ENCODE peak calls at places on chromosomes 13 and 19, in six cellular contexts. One of them, this sample, is unnamed.
A peak's percentile ranks its signal among the peaks of the same experiment; 100 is the strongest.

GRCh38 chr19:42028304-42029216 is 34.5 kb upstream of the ATP1A3 start:
- DNase-seq in tibial artery: no peak
- DNase-seq in Peyer's patch: no peak
- DNase-seq in hepatocyte: no peak
- DNase-seq in CD4-positive, CD25-positive, alpha-beta regulatory T cell: peak; percentile 5
- DNase-seq in ovary: no peak
- DNase-seq in this sample: no peak

GRCh38 chr19:35544110-35544802 is 1.2 kb upstream of the TMEM147 start:
- DNase-seq in Peyer's patch: no peak
- DNase-seq in tibial artery: no peak
- DNase-seq in ovary: no peak
- DNase-seq in CD4-positive, CD25-positive, alpha-beta regulatory T cell: no peak
- DNase-seq in hepatocyte: no peak
- DNase-seq in this sample: no peak

GRCh38 chr19:49327878-49328544 is 3.0 kb upstream of the SLC6A16 start:
- DNase-seq in Peyer's patch: no peak
- DNase-seq in ovary: no peak
- DNase-seq in hepatocyte: no peak
- DNase-seq in CD4-positive, CD25-positive, alpha-beta regulatory T cell: peak; percentile 71
- DNase-seq in tibial artery: peak; percentile 43
- DNase-seq in this sample: peak; percentile 15

GRCh38 chr13:79647518-79647917 is 166.6 kb downstream of the NDFIP2 start:
- DNase-seq in tibial artery: no peak
- DNase-seq in hepatocyte: peak; percentile 63
- DNase-seq in ovary: no peak
- DNase-seq in CD4-positive, CD25-positive, alpha-beta regulatory T cell: no peak
- DNase-seq in Peyer's patch: no peak
- DNase-seq in this sample: no peak

GRCh38 chr19:51546650-51547396 is 15.4 kb upstream of the SIGLEC6 start:
- DNase-seq in Peyer's patch: no peak
- DNase-seq in hepatocyte: no peak
- DNase-seq in ovary: no peak
- DNase-seq in tibial artery: no peak
- DNase-seq in CD4-positive, CD25-positive, alpha-beta regulatory T cell: peak; percentile 1
- DNase-seq in this sample: no peak

GRCh38 chr13:37277435-37278144 is 172.1 kb upstream of the CSNK1A1L start:
- DNase-seq in tibial artery: no peak
- DNase-seq in CD4-positive, CD25-positive, alpha-beta regulatory T cell: no peak
- DNase-seq in ovary: no peak
- DNase-seq in Peyer's patch: no peak
- DNase-seq in hepatocyte: no peak
- DNase-seq in this sample: peak; percentile 22

GRCh38 chr19:30778961-30779690 is 406.9 kb downstream of the ZNF536 start:
- DNase-seq in tibial artery: no peak
- DNase-seq in ovary: no peak
- DNase-seq in Peyer's patch: no peak
- DNase-seq in CD4-positive, CD25-positive, alpha-beta regulatory T cell: no peak
- DNase-seq in hepatocyte: no peak
- DNase-seq in this sample: no peak

GRCh38 chr19:46659151-46660007 is 1.6 kb downstream of the DACT3 start:
- DNase-seq in Peyer's patch: no peak
- DNase-seq in CD4-positive, CD25-positive, alpha-beta regulatory T cell: no peak
- DNase-seq in ovary: peak; percentile 73
- DNase-seq in tibial artery: peak; percentile 85
- DNase-seq in hepatocyte: peak; percentile 61
- DNase-seq in this sample: peak; percentile 51

GRCh38 chr19:36488118-36488815 is 1.1 kb downstream of the ZNF566 start:
- DNase-seq in hepatocyte: no peak
- DNase-seq in CD4-positive, CD25-positive, alpha-beta regulatory T cell: no peak
- DNase-seq in Peyer's patch: no peak
- DNase-seq in tibial artery: no peak
- DNase-seq in ovary: no peak
- DNase-seq in this sample: no peak

GRCh38 chr19:18131841-18132596 is 20.9 kb upstream of the PIK3R2 start:
- DNase-seq in Peyer's patch: no peak
- DNase-seq in ovary: no peak
- DNase-seq in hepatocyte: no peak
- DNase-seq in CD4-positive, CD25-positive, alpha-beta regulatory T cell: no peak
- DNase-seq in tibial artery: no peak
- DNase-seq in this sample: no peak

GRCh38 chr19:3767050-3767449 is 4.6 kb downstream of the MRPL54 start:
- DNase-seq in Peyer's patch: no peak
- DNase-seq in CD4-positive, CD25-positive, alpha-beta regulatory T cell: no peak
- DNase-seq in hepatocyte: no peak
- DNase-seq in tibial artery: no peak
- DNase-seq in ovary: no peak
- DNase-seq in this sample: no peak

GRCh38 chr13:32783067-32783466 is 196.8 kb downstream of the PDS5B start:
- DNase-seq in CD4-positive, CD25-positive, alpha-beta regulatory T cell: peak; percentile 57
- DNase-seq in hepatocyte: no peak
- DNase-seq in Peyer's patch: no peak
- DNase-seq in ovary: no peak
- DNase-seq in tibial artery: no peak
- DNase-seq in this sample: no peak

GRCh38 chr19:3270908-3271307 is 46.4 kb downstream of the CELF5 start:
- DNase-seq in CD4-positive, CD25-positive, alpha-beta regulatory T cell: peak; percentile 64
- DNase-seq in tibial artery: no peak
- DNase-seq in hepatocyte: peak; percentile 47
- DNase-seq in ovary: no peak
- DNase-seq in Peyer's patch: no peak
- DNase-seq in this sample: peak; percentile 13

GRCh38 chr13:108463365-108463764 is 166.0 kb upstream of the MYO16 start:
- DNase-seq in ovary: no peak
- DNase-seq in tibial artery: no peak
- DNase-seq in Peyer's patch: no peak
- DNase-seq in hepatocyte: peak; percentile 46
- DNase-seq in CD4-positive, CD25-positive, alpha-beta regulatory T cell: peak; percentile 27
- DNase-seq in this sample: peak; percentile 83

GRCh38 chr19:3328743-3329142 is 37.6 kb upstream of the NFIC start:
- DNase-seq in CD4-positive, CD25-positive, alpha-beta regulatory T cell: no peak
- DNase-seq in Peyer's patch: no peak
- DNase-seq in tibial artery: no peak
- DNase-seq in hepatocyte: no peak
- DNase-seq in ovary: no peak
- DNase-seq in this sample: no peak

GRCh38 chr19:29442910-29443309 is 82.9 kb upstream of the VSTM2B start:
- DNase-seq in CD4-positive, CD25-positive, alpha-beta regulatory T cell: no peak
- DNase-seq in hepatocyte: no peak
- DNase-seq in ovary: no peak
- DNase-seq in tibial artery: no peak
- DNase-seq in Peyer's patch: no peak
- DNase-seq in this sample: no peak

GRCh38 chr13:31209172-31209818 is 9.5 kb downstream of the B3GLCT start:
- DNase-seq in ovary: peak; percentile 53
- DNase-seq in CD4-positive, CD25-positive, alpha-beta regulatory T cell: no peak
- DNase-seq in tibial artery: no peak
- DNase-seq in hepatocyte: peak; percentile 43
- DNase-seq in Peyer's patch: no peak
- DNase-seq in this sample: no peak

GRCh38 chr19:16095071-16095571 is 16.6 kb upstream of the RAB8A start:
- DNase-seq in CD4-positive, CD25-positive, alpha-beta regulatory T cell: no peak
- DNase-seq in Peyer's patch: no peak
- DNase-seq in hepatocyte: no peak
- DNase-seq in ovary: no peak
- DNase-seq in tibial artery: no peak
- DNase-seq in this sample: no peak

GRCh38 chr19:14059093-14059480 is 2.8 kb downstream of the PALM3 start:
- DNase-seq in CD4-positive, CD25-positive, alpha-beta regulatory T cell: peak; percentile 35
- DNase-seq in ovary: no peak
- DNase-seq in tibial artery: no peak
- DNase-seq in Peyer's patch: peak; percentile 58
- DNase-seq in hepatocyte: no peak
- DNase-seq in this sample: peak; percentile 44

GRCh38 chr19:12159773-12160414 is 3.0 kb upstream of the ZNF136 start:
- DNase-seq in tibial artery: no peak
- DNase-seq in hepatocyte: no peak
- DNase-seq in ovary: no peak
- DNase-seq in CD4-positive, CD25-positive, alpha-beta regulatory T cell: no peak
- DNase-seq in Peyer's patch: no peak
- DNase-seq in this sample: no peak

GRCh38 chr19:1079566-1080111 is 12.7 kb downstream of the ARHGAP45 start:
- DNase-seq in hepatocyte: no peak
- DNase-seq in tibial artery: no peak
- DNase-seq in ovary: no peak
- DNase-seq in Peyer's patch: peak; percentile 50
- DNase-seq in CD4-positive, CD25-positive, alpha-beta regulatory T cell: peak; percentile 69
- DNase-seq in this sample: no peak
- H3K4me1 ChIP-seq in hepatocyte: peaks cover 4% of the 10 kb centered on the region
- H3K4me1 ChIP-seq in tibial artery: peaks cover 21% of the 10 kb centered on the region
- H3K4me1 ChIP-seq in ovary: peaks cover 4% of the 10 kb centered on the region
- H3K4me1 ChIP-seq in Peyer's patch: peaks cover 43% of the 10 kb centered on the region
- H3K4me1 ChIP-seq in CD4-positive, CD25-positive, alpha-beta regulatory T cell: peaks cover 76% of the 10 kb centered on the region
- H3K4me1 ChIP-seq in this sample: no peaks in the 10 kb centered on the region

GRCh38 chr13:77532983-77533382 is 2.5 kb upstream of the SCEL start:
- DNase-seq in tibial artery: no peak
- DNase-seq in Peyer's patch: no peak
- DNase-seq in ovary: no peak
- DNase-seq in hepatocyte: no peak
- DNase-seq in CD4-positive, CD25-positive, alpha-beta regulatory T cell: no peak
- DNase-seq in this sample: no peak

GRCh38 chr13:77537302-77537919 is 1.9 kb downstream of the SCEL start:
- DNase-seq in CD4-positive, CD25-positive, alpha-beta regulatory T cell: no peak
- DNase-seq in hepatocyte: no peak
- DNase-seq in Peyer's patch: no peak
- DNase-seq in ovary: no peak
- DNase-seq in tibial artery: no peak
- DNase-seq in this sample: no peak

GRCh38 chr13:77535448-77535847 is at the start of gene SCEL:
- DNase-seq in hepatocyte: peak; percentile 35
- DNase-seq in Peyer's patch: no peak
- DNase-seq in tibial artery: no peak
- DNase-seq in ovary: no peak
- DNase-seq in CD4-positive, CD25-positive, alpha-beta regulatory T cell: no peak
- DNase-seq in this sample: no peak

GRCh38 chr13:77533875-77534788 is 1.4 kb upstream of the SCEL start:
- DNase-seq in CD4-positive, CD25-positive, alpha-beta regulatory T cell: no peak
- DNase-seq in hepatocyte: no peak
- DNase-seq in Peyer's patch: no peak
- DNase-seq in ovary: no peak
- DNase-seq in tibial artery: no peak
- DNase-seq in this sample: no peak

DNA sequence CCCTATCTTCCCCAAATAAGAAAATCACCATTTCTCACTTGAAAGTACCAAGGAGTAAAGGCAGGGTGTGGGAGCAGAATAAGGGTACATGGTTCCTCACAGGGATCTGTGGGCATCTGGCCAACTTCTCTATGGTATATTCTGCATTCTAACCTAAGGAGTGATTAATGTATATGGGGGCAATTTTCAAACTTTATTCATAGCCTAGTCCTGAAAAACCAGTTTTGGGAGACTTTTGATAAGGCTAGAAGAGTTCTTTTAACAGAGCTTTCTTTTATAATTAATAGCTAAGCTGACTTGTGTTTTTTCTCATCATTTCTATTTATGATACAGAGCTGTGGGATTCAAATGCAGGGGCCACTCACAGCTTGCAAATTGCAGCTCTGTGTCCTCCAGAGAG is 852 bp downstream of the SCEL start:
- DNase-seq in CD4-positive, CD25-positive, alpha-beta regulatory T cell: no peak
- DNase-seq in tibial artery: no peak
- DNase-seq in Peyer's patch: no peak
- DNase-seq in hepatocyte: peak; percentile 13
- DNase-seq in ovary: no peak
- DNase-seq in this sample: no peak
- H3K4me1 ChIP-seq in CD4-positive, CD25-positive, alpha-beta regulatory T cell: no peaks in the 10 kb centered on the region
- H3K4me1 ChIP-seq in tibial artery: no peaks in the 10 kb centered on the region
- H3K4me1 ChIP-seq in Peyer's patch: no peaks in the 10 kb centered on the region
- H3K4me1 ChIP-seq in hepatocyte: no peaks in the 10 kb centered on the region
- H3K4me1 ChIP-seq in ovary: no peaks in the 10 kb centered on the region
- H3K4me1 ChIP-seq in this sample: peaks cover 9% of the 10 kb centered on the region

GRCh38 chr19:5624154-5624663 is 1.3 kb downstream of the SAFB start:
- DNase-seq in hepatocyte: peak; percentile 60
- DNase-seq in tibial artery: no peak
- DNase-seq in CD4-positive, CD25-positive, alpha-beta regulatory T cell: peak; percentile 30
- DNase-seq in Peyer's patch: peak; percentile 58
- DNase-seq in ovary: peak; percentile 68
- DNase-seq in this sample: peak; percentile 79

GRCh38 chr19:5622465-5623396 is at the start of the genes SAFB and SAFB2:
- DNase-seq in hepatocyte: peak; percentile 100
- DNase-seq in Peyer's patch: peak; percentile 99
- DNase-seq in CD4-positive, CD25-positive, alpha-beta regulatory T cell: peak; percentile 100
- DNase-seq in tibial artery: peak; percentile 100
- DNase-seq in ovary: peak; percentile 100
- DNase-seq in this sample: peak; percentile 100

GRCh38 chr19:5623397-5624153 is 692 bp downstream of the SAFB start:
- DNase-seq in hepatocyte: peak; percentile 17
- DNase-seq in Peyer's patch: peak; percentile 54
- DNase-seq in tibial artery: no peak
- DNase-seq in ovary: no peak
- DNase-seq in CD4-positive, CD25-positive, alpha-beta regulatory T cell: peak; percentile 18
- DNase-seq in this sample: no peak

GRCh38 chr19:5621311-5621944 is 1.1 kb downstream of the SAFB2 start:
- DNase-seq in tibial artery: no peak
- DNase-seq in ovary: peak; percentile 93
- DNase-seq in Peyer's patch: peak; percentile 55
- DNase-seq in hepatocyte: no peak
- DNase-seq in CD4-positive, CD25-positive, alpha-beta regulatory T cell: no peak
- DNase-seq in this sample: no peak

DNA sequence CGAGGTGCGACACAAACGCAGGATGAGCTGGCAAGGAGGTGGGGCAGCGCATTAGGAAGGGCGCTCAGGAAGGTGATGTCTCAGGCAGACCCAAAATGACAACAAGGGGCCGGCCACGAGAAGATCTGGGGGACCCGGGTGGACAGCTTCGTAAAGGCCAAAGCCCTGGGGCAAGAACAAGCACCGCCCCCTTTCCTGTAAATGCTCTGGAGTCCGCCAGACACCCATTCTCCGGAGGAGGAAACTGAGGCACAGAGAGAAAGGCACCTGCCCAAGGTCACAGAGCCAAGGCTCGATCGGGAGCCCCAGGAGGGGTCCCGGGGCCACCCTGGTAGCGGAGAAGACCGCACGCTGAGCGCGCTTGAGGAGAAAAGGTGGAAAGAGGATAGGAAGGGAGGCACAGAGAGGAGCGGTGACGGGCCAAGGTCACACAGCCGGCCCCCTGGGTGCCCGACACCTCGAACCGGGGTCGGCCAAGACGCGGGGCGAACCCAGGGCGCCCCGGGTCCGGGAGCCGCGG is 571 bp downstream of the SAFB2 start:
- DNase-seq in hepatocyte: peak; percentile 38
- DNase-seq in tibial artery: peak; percentile 69
- DNase-seq in ovary: no peak
- DNase-seq in CD4-positive, CD25-positive, alpha-beta regulatory T cell: peak; percentile 17
- DNase-seq in Peyer's patch: no peak
- DNase-seq in this sample: peak; percentile 41
- H3K4me1 ChIP-seq in hepatocyte: peaks cover 15% of the 10 kb centered on the region
- H3K4me1 ChIP-seq in tibial artery: peaks cover 62% of the 10 kb centered on the region
- H3K4me1 ChIP-seq in ovary: peaks cover 18% of the 10 kb centered on the region
- H3K4me1 ChIP-seq in CD4-positive, CD25-positive, alpha-beta regulatory T cell: peaks cover 82% of the 10 kb centered on the region
- H3K4me1 ChIP-seq in Peyer's patch: peaks cover 24% of the 10 kb centered on the region
- H3K4me1 ChIP-seq in this sample: peaks cover 37% of the 10 kb centered on the region

DNA sequence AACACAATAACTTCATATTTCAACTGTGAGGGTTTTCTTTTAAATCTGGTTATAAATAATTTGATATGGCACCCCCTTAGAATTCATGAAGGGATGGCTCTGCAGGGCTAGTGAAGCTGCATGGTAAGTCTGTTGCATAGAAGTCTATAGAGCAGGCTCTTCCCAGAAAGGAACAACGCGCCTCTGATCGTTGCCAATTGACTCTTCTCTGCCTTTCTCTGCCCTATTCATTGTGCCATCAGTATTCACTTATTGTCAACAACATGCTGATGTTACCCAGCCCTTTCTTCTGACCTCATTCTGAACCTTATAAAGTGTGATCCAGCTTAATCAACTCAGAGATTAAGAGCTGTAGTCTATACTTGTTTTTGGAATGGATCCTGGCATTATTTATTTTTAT is 16.3 kb upstream of the DCT start:
- DNase-seq in tibial artery: no peak
- DNase-seq in CD4-positive, CD25-positive, alpha-beta regulatory T cell: no peak
- DNase-seq in hepatocyte: no peak
- DNase-seq in ovary: no peak
- DNase-seq in Peyer's patch: no peak
- DNase-seq in this sample: no peak
- H3K4me1 ChIP-seq in tibial artery: no peaks in the 10 kb centered on the region
- H3K4me1 ChIP-seq in CD4-positive, CD25-positive, alpha-beta regulatory T cell: no peaks in the 10 kb centered on the region
- H3K4me1 ChIP-seq in hepatocyte: no peaks in the 10 kb centered on the region
- H3K4me1 ChIP-seq in ovary: no peaks in the 10 kb centered on the region
- H3K4me1 ChIP-seq in Peyer's patch: no peaks in the 10 kb centered on the region
- H3K4me1 ChIP-seq in this sample: no peaks in the 10 kb centered on the region

This sample was measured in adipocyte.